ENCODE peak calls at places on chromosomes 13 and 19, in ten cellular contexts. X, D, H, Y, E, T, J, S, F and Z are unnamed samples.

GRCh38 chr13:95494082-95494681 is 58.3 kb upstream of the CLDN10 start:
- DNase-seq in X (peak; percentile 16), Y (no peak), E (peak; percentile 58), H (peak; percentile 27), F (peak; percentile 65), D (peak; percentile 63), T (peak; percentile 62), J (peak; percentile 65), S (no peak), Z (peak; percentile 86)

GRCh38 chr13:113917523-113918371 is 53.9 kb upstream of the GAS6 start:
- DNase-seq in Y (peak; percentile 7), J (no peak), E (no peak), D (no peak), T (no peak), F (no peak), H (no peak), X (no peak), S (no peak), Z (no peak)

GRCh38 chr13:110262494-110262893 is 44.5 kb downstream of the COL4A1 start:
- DNase-seq in H (no peak), E (peak; percentile 58), S (no peak), Y (no peak), T (no peak), F (no peak), X (no peak), D (no peak), J (no peak), Z (no peak)

GRCh38 chr13:46640843-46641242 is 87.9 kb downstream of the LRCH1 start:
- DNase-seq in F (peak; percentile 52), S (no peak), X (no peak), H (no peak), D (no peak), T (peak; percentile 58), E (no peak), J (peak; percentile 78), Y (no peak), Z (peak; percentile 48)

GRCh38 chr13:20127563-20128458 is 33.0 kb downstream of the GJA3 start:
- DNase-seq in Y (peak; percentile 26), D (peak; percentile 47), S (peak; percentile 72), T (peak; percentile 16), F (peak; percentile 4), H (no peak), X (peak; percentile 64), E (peak; percentile 74), J (peak; percentile 18), Z (peak; percentile 44)

GRCh38 chr19:37926711-37927110 is 19.7 kb downstream of the SIPA1L3 start:
- DNase-seq in D (no peak), H (no peak), Y (no peak), E (no peak), X (no peak), J (no peak), F (no peak), S (no peak), T (no peak), Z (no peak)

GRCh38 chr13:93963266-93964131 is 516.0 kb downstream of the DCT start:
- DNase-seq in T (peak; percentile 61), Y (no peak), S (no peak), E (no peak), H (peak; percentile 14), J (no peak), F (peak; percentile 12), D (peak; percentile 72), X (no peak), Z (peak; percentile 78)

GRCh38 chr13:71879129-71879535 is 12.1 kb upstream of the DACH1 start:
- DNase-seq in Y (no peak), T (peak; percentile 27), J (peak; percentile 37), X (no peak), F (no peak), H (no peak), S (no peak), D (no peak), E (peak; percentile 71), Z (peak; percentile 66)

GRCh38 chr19:18991050-18991449 is 42.3 kb downstream of the SUGP2 start:
- DNase-seq in H (no peak), T (no peak), E (no peak), D (no peak), Y (no peak), X (no peak), S (no peak), F (no peak), J (no peak), Z (no peak)

GRCh38 chr19:13060233-13060963 is 42.3 kb downstream of the LYL1 start:
- DNase-seq in J (peak; percentile 50), T (no peak), E (peak; percentile 63), H (no peak), D (no peak), F (peak; percentile 33), S (no peak), X (peak; percentile 45), Y (no peak), Z (no peak)

DNA sequence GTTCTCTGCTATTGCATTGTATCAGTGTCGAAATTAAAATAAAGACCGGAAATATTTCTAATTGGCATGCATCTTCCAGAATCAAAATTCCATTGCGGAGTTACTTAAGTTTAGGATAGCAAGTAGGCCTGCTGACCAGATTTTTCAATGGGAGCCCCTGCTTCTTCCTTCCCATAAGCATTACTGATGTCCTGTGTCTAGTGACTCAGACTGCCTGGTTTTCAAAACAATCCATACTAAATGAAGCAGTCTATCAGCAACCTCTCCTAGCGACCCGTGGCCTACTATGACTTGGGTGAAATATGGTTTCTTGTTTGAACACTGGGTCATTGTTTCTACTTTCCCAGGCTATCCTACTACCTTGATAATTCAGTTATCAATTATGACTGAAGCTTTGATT is 571.6 kb downstream of the TBC1D4 start:
- DNase-seq in X (no peak), H (no peak), D (no peak), T (no peak), E (no peak), F (no peak), S (no peak), J (no peak), Y (no peak), Z (no peak)
- TF ChIP-seq CTCF in X (no peak), H (no peak), D (no peak), T (no peak), E (no peak), F (no peak), S (no peak), J (no peak), Y (no peak), Z (no peak)

DNA sequence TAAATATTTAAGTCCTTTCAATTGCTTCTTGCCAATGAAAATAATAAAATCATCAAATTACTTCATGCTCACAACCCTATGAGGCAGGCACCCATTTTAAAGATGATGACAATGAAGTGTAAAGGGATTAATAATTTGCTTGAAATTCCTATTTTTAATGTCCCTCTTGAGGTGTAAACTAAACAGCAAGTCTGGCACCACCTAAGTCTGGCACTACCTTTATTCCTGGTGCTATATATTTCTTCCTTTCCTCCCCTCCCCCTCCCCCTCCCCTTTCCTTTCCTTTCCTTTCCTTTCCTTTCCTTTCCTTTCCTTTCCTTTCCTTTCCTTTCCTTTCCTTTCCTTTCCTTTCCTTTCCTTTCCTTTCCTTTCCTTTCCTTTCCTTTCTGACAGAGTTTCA is 42.2 kb downstream of the FLT1 start:
- DNase-seq in H (no peak), E (no peak), F (no peak), S (no peak), X (no peak), T (no peak), J (no peak), Y (no peak), D (no peak), Z (no peak)
- TF ChIP-seq CTCF in H (no peak), E (no peak), F (no peak), S (no peak), X (no peak), T (no peak), J (no peak), Y (no peak), D (no peak), Z (no peak)

GRCh38 chr13:84574851-84575250 is 692.6 kb upstream of the SLITRK1 start:
- DNase-seq in H (no peak), S (no peak), T (peak; percentile 16), J (no peak), E (no peak), X (no peak), F (peak; percentile 49), D (peak; percentile 21), Y (no peak), Z (peak; percentile 54)
- TF ChIP-seq CTCF in H (peak; percentile 31), S (no peak), T (peak; percentile 33), J (peak; percentile 36), E (peak; percentile 10), X (no peak), F (peak; percentile 77), D (peak; percentile 52), Y (no peak), Z (peak; percentile 55)

GRCh38 chr19:5016268-5016667 is 47.4 kb downstream of the KDM4B start:
- DNase-seq in D (no peak), S (no peak), X (no peak), F (no peak), E (no peak), J (no peak), T (no peak), Y (no peak), H (no peak), Z (no peak)

GRCh38 chr19:5016781-5017180 is 47.9 kb downstream of the KDM4B start:
- DNase-seq in X (no peak), S (no peak), F (no peak), H (no peak), T (no peak), E (no peak), J (no peak), Y (no peak), D (no peak), Z (no peak)

GRCh38 chr19:5018224-5019015 is 49.5 kb downstream of the KDM4B start:
- DNase-seq in H (peak; percentile 44), F (peak; percentile 37), S (no peak), Y (no peak), T (peak; percentile 65), X (no peak), J (no peak), D (peak; percentile 69), E (no peak), Z (peak; percentile 80)

GRCh38 chr19:5014941-5015340 is 46.0 kb downstream of the KDM4B start:
- DNase-seq in F (no peak), J (no peak), T (no peak), S (no peak), X (no peak), E (no peak), Y (no peak), H (no peak), D (no peak), Z (no peak)

DNA sequence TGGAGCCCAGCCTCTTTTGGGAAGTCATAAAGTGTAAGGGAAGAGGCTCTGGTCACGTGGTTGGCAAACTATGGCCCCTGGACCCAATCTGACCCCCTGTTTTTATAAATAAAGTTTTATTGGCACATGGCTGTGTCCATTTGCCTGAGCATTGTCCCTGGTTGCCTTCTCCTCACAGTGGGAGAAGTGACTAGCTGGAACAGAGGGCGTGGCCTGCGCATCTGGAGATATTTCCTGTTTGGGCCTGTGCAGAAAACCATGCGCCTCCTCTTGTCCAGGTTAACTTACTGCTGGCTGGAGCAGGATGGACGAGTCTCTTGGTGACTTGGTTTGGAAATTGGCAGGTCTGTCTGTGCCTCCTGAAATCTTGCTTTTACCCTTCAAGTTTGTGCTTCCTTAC is 48.3 kb downstream of the KDM4B start:
- DNase-seq in J (peak; percentile 63), S (no peak), X (no peak), D (no peak), T (no peak), Y (no peak), H (no peak), E (no peak), F (no peak), Z (peak; percentile 43)
- TF ChIP-seq CTCF in J (no peak), S (no peak), X (no peak), D (no peak), T (no peak), Y (no peak), H (no peak), E (no peak), F (no peak), Z (no peak)